ENCODE peak calls at places on chromosomes 13 and 19, in seven cellular contexts. Q, J, B, H, U, I and V are unnamed samples.

GRCh38 chr19:17996826-17997316 is 11.1 kb upstream of the ARRDC2 start:
- DNase-seq in U (peak), B (peak), H (no peak), J (peak), I (peak), Q (peak), V (peak)

GRCh38 chr19:45477713-45478453 is 10.1 kb downstream of the FOSB start:
- DNase-seq in B (no peak), U (no peak), Q (peak), J (peak), H (no peak), I (no peak), V (no peak)

GRCh38 chr19:29622191-29623070 is 16.3 kb downstream of the POP4 start:
- DNase-seq in B (no peak), J (no peak), U (no peak), I (no peak), Q (no peak), H (no peak), V (no peak)

GRCh38 chr19:3821156-3821555 is 35.0 kb upstream of the MATK start:
- DNase-seq in J (no peak), Q (no peak), H (no peak), U (no peak), B (no peak), I (no peak), V (no peak)

GRCh38 chr13:46288570-46289259 is 77.0 kb downstream of the LRRC63 start:
- DNase-seq in H (peak), J (no peak), Q (peak), B (no peak), U (no peak), I (peak), V (no peak)

GRCh38 chr13:86581711-86582110 is 782.5 kb upstream of the SLITRK6 start:
- DNase-seq in U (no peak), J (no peak), Q (peak), H (no peak), B (no peak), I (no peak), V (no peak)

GRCh38 chr13:79482271-79482970 is 1.5 kb downstream of the NDFIP2 start:
- DNase-seq in I (peak), U (no peak), Q (peak), H (no peak), B (no peak), J (no peak), V (no peak)

GRCh38 chr19:15248648-15249559 is 16.7 kb upstream of the EPHX3 start:
- DNase-seq in J (no peak), U (peak), B (no peak), H (peak), Q (peak), I (peak), V (no peak)

GRCh38 chr13:48644951-48645350 is 8.8 kb upstream of the CYSLTR2 start:
- DNase-seq in Q (no peak), U (no peak), J (no peak), B (no peak), I (no peak), H (no peak), V (no peak)

GRCh38 chr19:51123381-51124186 is 1.1 kb upstream of the SIGLEC9 start:
- DNase-seq in Q (no peak), B (no peak), H (no peak), I (no peak), J (no peak), U (no peak), V (no peak)

GRCh38 chr13:109387438-109387837 is 398.9 kb downstream of the IRS2 start:
- DNase-seq in J (no peak), Q (no peak), B (no peak), H (no peak), I (no peak), U (no peak), V (no peak)

GRCh38 chr19:53808710-53809125 is 15.4 kb downstream of the NLRP12 start:
- DNase-seq in J (no peak), I (peak), H (no peak), Q (peak), B (no peak), U (no peak), V (no peak)

GRCh38 chr13:40980466-40980865 is 38.6 kb downstream of the ELF1 start:
- DNase-seq in B (no peak), J (no peak), I (no peak), H (no peak), U (no peak), Q (no peak), V (no peak)

GRCh38 chr19:3576696-3577443 is 4.1 kb downstream of the HMG20B start:
- DNase-seq in J (no peak), Q (no peak), I (no peak), U (peak), H (no peak), B (no peak), V (no peak)

GRCh38 chr13:35501721-35502235 is 25.3 kb upstream of the MAB21L1 start:
- DNase-seq in J (no peak), I (no peak), U (no peak), Q (no peak), B (no peak), H (no peak), V (no peak)

GRCh38 chr13:23510979-23511735 is 59.1 kb upstream of the TNFRSF19 start:
- DNase-seq in B (no peak), H (peak), Q (peak), J (no peak), I (peak), U (no peak), V (no peak)

GRCh38 chr13:35388979-35389378 is 87.5 kb downstream of the MAB21L1 start:
- DNase-seq in B (no peak), H (peak), Q (peak), U (no peak), J (no peak), I (peak), V (no peak)

GRCh38 chr13:42847891-42848663 is 66.7 kb downstream of the FAM216B start:
- DNase-seq in J (no peak), U (no peak), B (no peak), I (no peak), H (no peak), Q (peak), V (no peak)

GRCh38 chr19:29614046-29614445 is 8.0 kb downstream of the POP4 start:
- DNase-seq in U (no peak), B (no peak), I (no peak), J (no peak), Q (no peak), H (no peak), V (no peak)

GRCh38 chr13:110869231-110869804 is 45.6 kb downstream of the ANKRD10 start:
- DNase-seq in H (no peak), B (no peak), U (no peak), I (no peak), J (no peak), Q (peak), V (no peak)

GRCh38 chr19:34309368-34310138 is 55.2 kb downstream of the GARRE1 start:
- DNase-seq in H (no peak), Q (no peak), U (no peak), B (no peak), I (no peak), J (no peak), V (no peak)

GRCh38 chr13:42181381-42181953 is 90.5 kb upstream of the AKAP11 start:
- DNase-seq in J (peak), U (peak), I (no peak), B (no peak), H (no peak), Q (no peak), V (no peak)

GRCh38 chr19:7478173-7478842 is 10.5 kb downstream of the PEX11G start:
- DNase-seq in J (no peak), U (no peak), B (no peak), Q (no peak), I (no peak), H (no peak), V (no peak)

GRCh38 chr13:113664751-113665581 is 2.1 kb upstream of the GRK1 start:
- DNase-seq in H (no peak), J (no peak), I (no peak), Q (no peak), U (no peak), B (no peak), V (no peak)

GRCh38 chr13:75770164-75771145 is 134.3 kb downstream of the LMO7 start:
- DNase-seq in U (no peak), H (no peak), Q (peak), I (no peak), B (no peak), J (no peak), V (no peak)